ENCODE peak calls at places on chromosomes 11 and 22, in four cellular contexts. J, C, R and Y are unnamed samples.
A peak's percentile ranks its signal among the peaks of the same experiment; 100 is the strongest.

GRCh38 chr11:10878408-10879214 is 20.8 kb upstream of the ZBED5 start:
- DNase-seq in J (peak; percentile 90), R (peak; percentile 77), C (no peak), Y (peak; percentile 59)

GRCh38 chr11:105821366-105821765 is 200.7 kb downstream of the MSANTD4 start:
- DNase-seq in J (peak; percentile 63), C (no peak), R (no peak), Y (no peak)

GRCh38 chr22:30989473-30989872 is 20.4 kb downstream of the TUG1 start:
- DNase-seq in C (no peak), R (no peak), J (no peak), Y (no peak)

GRCh38 chr11:12007769-12008737 is at the start of gene DKK3:
- DNase-seq in R (peak; percentile 61), J (peak; percentile 62), C (peak; percentile 66), Y (no peak)

GRCh38 chr11:16739326-16739875 is 954 bp downstream of the C11orf58 start:
- DNase-seq in C (no peak), J (peak; percentile 26), R (peak; percentile 57), Y (no peak)

GRCh38 chr11:58905716-58906547 is 33.4 kb upstream of the GLYATL1 start:
- DNase-seq in R (peak; percentile 94), J (peak; percentile 97), C (peak; percentile 86), Y (no peak)

GRCh38 chr11:6307879-6308278 is 12.4 kb downstream of the CAVIN3 start:
- DNase-seq in C (no peak), R (peak; percentile 4), J (no peak), Y (peak; percentile 84)

GRCh38 chr11:77542296-77542695 is 47.5 kb upstream of the AQP11 start:
- DNase-seq in C (no peak), J (no peak), R (no peak), Y (no peak)

GRCh38 chr11:126636911-126637799 is 281.7 kb downstream of the ST3GAL4 start:
- DNase-seq in J (peak; percentile 61), C (no peak), R (no peak), Y (peak; percentile 28)

GRCh38 chr11:76174330-76174729 is 32.0 kb downstream of the WNT11 start:
- DNase-seq in J (no peak), R (no peak), C (no peak), Y (no peak)

GRCh38 chr11:132590986-132591385 is 941.3 kb downstream of the OPCML start:
- DNase-seq in R (no peak), J (no peak), C (no peak), Y (no peak)

GRCh38 chr22:49608660-49609059 is 219.0 kb downstream of the BRD1 start:
- DNase-seq in J (no peak), R (no peak), C (no peak), Y (no peak)

GRCh38 chr11:117618273-117618672 is 178.7 kb downstream of the DSCAML1 start:
- DNase-seq in J (no peak), R (no peak), C (no peak), Y (no peak)

GRCh38 chr11:111231836-111232235 is 13.7 kb upstream of the POU2AF2 start:
- DNase-seq in J (no peak), R (no peak), C (no peak), Y (no peak)

GRCh38 chr22:42052765-42053164 is 17.8 kb downstream of the NAGA start:
- DNase-seq in C (no peak), R (no peak), J (no peak), Y (no peak)

GRCh38 chr11:92383430-92383829 is 158.8 kb downstream of the FAT3 start:
- DNase-seq in R (peak; percentile 33), J (peak; percentile 84), C (no peak), Y (peak; percentile 95)

GRCh38 chr22:31098633-31099110 is 8.7 kb downstream of the SELENOM start:
- DNase-seq in R (no peak), C (peak; percentile 88), J (peak; percentile 81), Y (no peak)

GRCh38 chr22:25746012-25746373 is 4.0 kb downstream of the MYO18B start:
- DNase-seq in C (no peak), R (no peak), J (no peak), Y (no peak)

DNA sequence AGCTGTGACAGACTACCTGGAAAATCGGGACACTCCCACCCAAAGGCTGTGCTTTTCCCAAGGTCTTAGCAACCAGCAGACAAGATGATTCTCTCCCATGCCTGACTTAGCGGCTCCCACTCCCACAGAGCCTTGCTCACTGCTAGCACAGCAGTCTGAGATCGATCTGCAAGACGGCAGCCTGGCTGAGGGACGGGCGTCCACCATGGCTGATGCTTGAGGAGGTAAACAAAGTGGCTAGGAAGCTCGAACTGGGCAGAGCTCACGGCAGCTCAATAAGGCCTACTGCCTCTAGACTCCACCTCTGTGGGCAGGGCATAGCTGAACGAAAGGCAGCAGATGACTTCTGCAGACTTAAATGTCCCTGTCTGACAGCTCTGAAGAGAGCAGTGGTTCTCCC is 84.9 kb downstream of the SMCO4 start:
- DNase-seq in J (no peak), C (no peak), R (no peak), Y (no peak)
- H3K18ac ChIP-seq in J (no peak overlapping the region), C (no peak overlapping the region), R (no peak overlapping the region), Y (no peak overlapping the region)

GRCh38 chr11:74720596-74721478 is 10.4 kb downstream of the CHRDL2 start:
- DNase-seq in J (peak; percentile 60), C (no peak), R (peak; percentile 28), Y (peak; percentile 55)
- H3K18ac ChIP-seq in J (no peak overlapping the region), C (no peak overlapping the region), R (no peak overlapping the region), Y (no peak overlapping the region)

DNA sequence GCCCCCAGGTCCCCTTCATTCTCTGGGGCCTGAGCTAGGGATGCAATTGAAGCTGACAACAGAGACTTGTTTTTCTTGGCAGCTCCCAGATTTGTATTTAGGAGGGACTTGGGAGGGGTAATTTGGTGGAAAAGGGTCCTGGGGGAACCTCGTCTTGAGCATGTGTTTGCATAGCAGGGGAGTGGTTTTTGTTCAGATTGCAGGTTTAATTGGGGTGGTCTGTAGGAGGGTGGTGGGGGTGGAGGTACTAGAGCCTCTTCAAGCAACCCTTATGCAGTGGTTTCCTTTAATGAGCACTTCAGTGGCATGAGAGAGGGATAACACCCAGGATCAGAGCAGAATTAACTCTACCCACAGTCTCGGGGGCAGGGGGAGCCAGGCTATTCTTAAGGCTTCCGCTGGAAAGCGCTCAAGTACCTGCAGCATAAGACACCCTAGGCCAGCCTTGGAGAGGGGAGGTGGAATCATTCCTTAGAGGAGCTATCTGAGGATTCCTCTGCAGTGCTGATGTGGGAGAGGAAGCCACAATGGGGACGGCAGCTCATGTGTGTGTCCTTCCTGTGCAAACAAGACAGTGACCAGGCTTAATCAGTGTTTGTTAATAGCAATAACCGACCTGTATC is 382.0 kb upstream of the CADM1 start:
- DNase-seq in J (peak; percentile 28), R (no peak), C (no peak), Y (no peak)
- H3K18ac ChIP-seq in J (no peak overlapping the region), R (no peak overlapping the region), C (no peak overlapping the region), Y (no peak overlapping the region)

DNA sequence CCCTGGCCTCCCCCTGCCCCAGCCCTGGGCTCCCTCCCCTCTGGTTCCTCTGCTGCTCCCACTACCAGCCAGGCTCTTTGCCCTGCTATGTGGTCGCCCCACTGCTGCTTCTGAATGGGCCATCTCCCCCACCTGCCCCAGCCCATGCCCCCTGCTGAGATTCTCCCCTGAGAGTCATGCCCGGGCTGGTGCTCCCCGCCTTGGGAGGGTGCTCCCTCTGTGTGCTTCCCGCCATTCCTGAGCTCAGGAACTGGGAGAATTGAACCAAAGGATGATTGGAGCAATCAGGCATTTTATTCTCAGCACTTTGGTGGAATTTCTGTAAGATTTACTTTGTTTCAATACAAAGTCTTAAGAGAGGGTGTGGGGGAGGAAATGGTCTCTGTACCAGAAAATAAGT is 6.8 kb downstream of the APOBEC3D start:
- DNase-seq in J (no peak), R (no peak), C (no peak), Y (no peak)
- H3K18ac ChIP-seq in J (no peak overlapping the region), R (no peak overlapping the region), C (no peak overlapping the region), Y (no peak overlapping the region)

DNA sequence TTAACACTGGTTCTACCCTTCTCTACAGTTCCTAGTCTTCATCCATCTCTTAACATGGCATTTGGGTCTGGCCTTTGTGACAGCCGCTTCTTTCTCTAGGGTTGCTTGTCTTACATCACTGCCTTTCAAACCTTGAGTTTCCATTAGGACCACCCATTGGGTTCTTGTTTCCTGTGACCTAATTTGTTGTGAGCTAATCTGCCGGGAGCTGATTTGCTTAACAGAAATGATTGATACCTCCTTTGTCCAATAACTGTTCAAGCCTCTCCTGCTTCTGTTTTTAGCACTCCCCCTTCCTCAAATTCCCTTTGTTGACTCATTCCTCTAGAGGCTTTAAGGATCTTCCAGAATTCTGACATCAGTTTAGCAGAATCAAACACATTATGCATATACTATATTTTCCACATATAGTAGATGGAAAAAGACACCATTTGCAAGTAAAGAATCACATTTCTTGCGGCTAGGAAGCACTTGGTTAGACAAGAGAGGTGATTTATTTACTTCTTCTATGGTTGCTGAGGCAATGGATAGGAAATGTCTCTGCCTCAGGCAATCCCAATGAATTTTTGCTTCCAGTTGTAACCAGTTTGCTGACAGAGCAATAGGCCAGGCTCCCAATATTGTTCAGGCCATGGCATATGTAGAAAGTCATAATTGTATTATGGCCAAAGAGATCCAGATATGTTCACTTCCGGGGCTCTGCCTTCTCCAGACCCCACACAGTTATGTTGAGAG is 130.7 kb downstream of the SNX19 start:
- DNase-seq in C (no peak), J (peak; percentile 92), R (peak; percentile 90), Y (no peak)
- H3K18ac ChIP-seq in C (no peak overlapping the region), J (no peak overlapping the region), R (no peak overlapping the region), Y (no peak overlapping the region)

GRCh38 chr22:45891471-45891995 is 85.4 kb downstream of the WNT7B start:
- DNase-seq in R (no peak), C (no peak), J (no peak), Y (no peak)
- H3K18ac ChIP-seq in R (no peak overlapping the region), C (no peak overlapping the region), J (no peak overlapping the region), Y (no peak overlapping the region)

DNA sequence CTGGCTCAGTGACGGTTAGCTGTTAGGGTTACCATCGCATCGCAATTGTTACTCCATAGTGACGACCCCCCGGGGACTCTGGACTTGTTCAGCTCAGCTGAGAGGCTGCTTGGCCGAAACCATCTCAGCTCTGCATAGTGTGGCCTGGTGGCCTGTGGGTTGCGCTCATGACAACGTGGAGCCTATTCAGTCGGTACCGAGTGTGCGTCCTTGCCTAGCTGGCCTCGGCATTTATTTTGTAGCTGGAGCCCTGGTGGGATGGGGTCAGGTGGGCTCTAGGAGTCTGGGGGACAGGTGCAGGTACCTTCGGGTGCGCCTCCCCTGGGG is 13.5 kb downstream of the LRP5 start:
- DNase-seq in R (no peak), C (no peak), J (no peak), Y (no peak)
- H3K18ac ChIP-seq in R (no peak overlapping the region), C (peak overlapping the region; percentile 38), J (no peak overlapping the region), Y (no peak overlapping the region)

GRCh38 chr11:78651136-78651775 is 76.6 kb upstream of the NARS2 start:
- DNase-seq in C (peak; percentile 41), R (no peak), J (no peak), Y (no peak)

GRCh38 chr11:78651923-78652602 is 77.4 kb upstream of the NARS2 start:
- DNase-seq in C (peak; percentile 28), J (no peak), R (no peak), Y (no peak)

GRCh38 chr11:78654071-78654470 is 79.4 kb upstream of the NARS2 start:
- DNase-seq in R (no peak), C (peak; percentile 31), J (peak; percentile 35), Y (no peak)

GRCh38 chr11:78653294-78653909 is 78.7 kb upstream of the NARS2 start:
- DNase-seq in R (no peak), C (peak; percentile 29), J (no peak), Y (no peak)

GRCh38 chr11:78652866-78653265 is 78.2 kb upstream of the NARS2 start:
- DNase-seq in R (no peak), C (peak; percentile 31), J (no peak), Y (no peak)
- H3K18ac ChIP-seq in R (no peak overlapping the region), C (no peak overlapping the region), J (no peak overlapping the region), Y (no peak overlapping the region)

GRCh38 chr22:27372364-27372763 is 429.2 kb downstream of the MN1 start:
- DNase-seq in C (no peak), J (no peak), R (no peak), Y (no peak)
- H3K18ac ChIP-seq in C (no peak overlapping the region), J (no peak overlapping the region), R (peak overlapping the region; percentile 32), Y (no peak overlapping the region)